ENCODE peak calls at places on chromosomes 2 and 18, in seven cellular contexts. G, B, W, K, V, Y and X are unnamed samples. For H3K4me1 and H3K36me3, the result is how much of the 10 kb centered on the place peaks cover.

GRCh38 chr2:136310005-136310495 is 192.1 kb upstream of the CXCR4 start:
- DNase-seq in V (no peak), Y (no peak), G (no peak), B (no peak), W (no peak), K (no peak), X (no peak)

GRCh38 chr2:68695971-68696370 is 38.6 kb upstream of the ARHGAP25 start:
- DNase-seq in B (no peak), K (no peak), W (no peak), G (no peak), V (no peak), Y (no peak), X (no peak)

GRCh38 chr2:197377670-197378069 is 57.2 kb downstream of the SF3B1 start:
- DNase-seq in V (no peak), W (no peak), B (no peak), G (no peak), Y (no peak), K (no peak), X (no peak)

GRCh38 chr2:170766693-170767092 is 3.5 kb upstream of the ERICH2 start:
- DNase-seq in K (no peak), W (no peak), G (no peak), V (no peak), Y (no peak), B (no peak), X (peak)

GRCh38 chr2:61356958-61357350 is 113.9 kb downstream of the USP34 start:
- DNase-seq in Y (no peak), K (no peak), B (peak), V (no peak), W (no peak), G (no peak), X (no peak)

GRCh38 chr2:79585701-79586428 is 73.0 kb downstream of the CTNNA2 start:
- DNase-seq in G (no peak), K (no peak), B (peak), Y (peak), V (no peak), W (no peak), X (no peak)

GRCh38 chr2:119112770-119113488 is 45.6 kb downstream of the C1QL2 start:
- DNase-seq in Y (no peak), K (no peak), W (no peak), G (no peak), V (no peak), B (no peak), X (no peak)

GRCh38 chr2:110993557-110994231 is 127.0 kb upstream of the BCL2L11 start:
- DNase-seq in K (no peak), W (no peak), G (peak), V (no peak), Y (no peak), B (no peak), X (no peak)

GRCh38 chr2:1744446-1745170 is at the start of gene PXDN:
- DNase-seq in Y (peak), V (no peak), K (peak), B (peak), G (peak), W (peak), X (peak)

GRCh38 chr2:117786520-117786919 is 28.0 kb upstream of the DDX18 start:
- DNase-seq in V (no peak), G (no peak), W (no peak), Y (no peak), K (no peak), B (no peak), X (no peak)

GRCh38 chr2:134315471-134315870 is 61.6 kb downstream of the MGAT5 start:
- DNase-seq in B (no peak), V (no peak), Y (no peak), G (no peak), W (no peak), K (no peak), X (no peak)

GRCh38 chr2:198322275-198322674 is 517.9 kb downstream of the PLCL1 start:
- DNase-seq in W (no peak), V (no peak), K (no peak), B (no peak), Y (no peak), G (peak), X (peak)

GRCh38 chr18:46414863-46415262 is 242.2 kb downstream of the LOXHD1 start:
- DNase-seq in W (no peak), Y (no peak), V (no peak), K (no peak), G (no peak), B (no peak), X (no peak)

GRCh38 chr2:230054079-230054478 is 14.6 kb downstream of the SLC16A14 start:
- DNase-seq in G (no peak), K (no peak), W (no peak), Y (peak), V (no peak), B (peak), X (no peak)

GRCh38 chr2:70099270-70099669 is 12.0 kb downstream of the PCBP1 start:
- DNase-seq in V (no peak), Y (no peak), G (no peak), B (no peak), K (no peak), W (peak), X (no peak)

GRCh38 chr2:136920652-136921333 is 155.4 kb downstream of the THSD7B start:
- DNase-seq in W (no peak), Y (no peak), G (no peak), K (no peak), B (no peak), V (no peak), X (no peak)

GRCh38 chr2:122500316-122501105 is 745.1 kb downstream of the TSN start:
- DNase-seq in W (no peak), G (peak), B (no peak), K (no peak), Y (no peak), V (no peak), X (no peak)

GRCh38 chr2:66443183-66443976 is 8.5 kb downstream of the MEIS1 start:
- DNase-seq in B (no peak), Y (no peak), V (no peak), K (no peak), W (no peak), G (no peak), X (no peak)
- H3K27ac ChIP-seq in B (peak), Y (no peak), V (no peak), K (peak), W (peak), G (peak), X (no peak)

DNA sequence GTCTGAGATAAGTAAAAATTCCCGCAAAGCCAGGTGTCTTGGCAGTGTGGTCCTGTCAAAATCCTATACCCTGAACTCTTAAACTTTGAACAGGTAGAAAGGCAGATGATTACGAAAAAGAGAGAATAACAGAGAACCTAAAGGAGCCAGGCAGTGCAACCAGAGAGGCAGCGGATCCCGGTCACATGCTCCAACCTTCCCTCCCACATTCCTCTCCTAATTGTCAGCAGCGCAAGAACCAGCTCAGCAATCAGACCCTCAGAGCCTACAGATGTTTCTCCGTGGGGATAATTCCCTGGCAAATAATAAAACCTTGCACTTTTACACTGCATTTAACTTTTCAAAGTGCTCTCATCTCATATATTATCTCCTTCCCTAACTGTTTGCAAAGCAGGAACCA is 124.8 kb downstream of the EPHA4 start:
- DNase-seq in V (no peak), G (no peak), K (no peak), Y (no peak), W (no peak), B (peak), X (no peak)
- H3K4me1 ChIP-seq in V (under half), G (under half), K (under half), Y (under half), W (under half), B (under half), X (under half)

GRCh38 chr2:143158098-143158497 is 28.9 kb downstream of the ARHGAP15 start:
- DNase-seq in Y (no peak), W (no peak), K (no peak), G (no peak), B (no peak), V (no peak), X (no peak)
- H3K36me3 ChIP-seq in Y (under half), W (under half), K (under half), G (under half), B (under half), V (under half), X (under half)

GRCh38 chr2:64861338-64862000 is 127.7 kb upstream of the SLC1A4 start:
- DNase-seq in Y (peak), V (no peak), K (no peak), B (no peak), W (no peak), G (no peak), X (no peak)

GRCh38 chr2:64862623-64863022 is 126.6 kb upstream of the SLC1A4 start:
- DNase-seq in K (no peak), B (no peak), G (no peak), W (no peak), V (no peak), Y (no peak), X (no peak)

GRCh38 chr2:64865073-64865830 is 123.9 kb upstream of the SLC1A4 start:
- DNase-seq in B (peak), W (peak), G (peak), Y (peak), K (peak), V (peak), X (peak)

GRCh38 chr2:64862001-64862397 is 127.2 kb upstream of the SLC1A4 start:
- DNase-seq in W (no peak), G (no peak), B (no peak), Y (no peak), K (no peak), V (no peak), X (no peak)

DNA sequence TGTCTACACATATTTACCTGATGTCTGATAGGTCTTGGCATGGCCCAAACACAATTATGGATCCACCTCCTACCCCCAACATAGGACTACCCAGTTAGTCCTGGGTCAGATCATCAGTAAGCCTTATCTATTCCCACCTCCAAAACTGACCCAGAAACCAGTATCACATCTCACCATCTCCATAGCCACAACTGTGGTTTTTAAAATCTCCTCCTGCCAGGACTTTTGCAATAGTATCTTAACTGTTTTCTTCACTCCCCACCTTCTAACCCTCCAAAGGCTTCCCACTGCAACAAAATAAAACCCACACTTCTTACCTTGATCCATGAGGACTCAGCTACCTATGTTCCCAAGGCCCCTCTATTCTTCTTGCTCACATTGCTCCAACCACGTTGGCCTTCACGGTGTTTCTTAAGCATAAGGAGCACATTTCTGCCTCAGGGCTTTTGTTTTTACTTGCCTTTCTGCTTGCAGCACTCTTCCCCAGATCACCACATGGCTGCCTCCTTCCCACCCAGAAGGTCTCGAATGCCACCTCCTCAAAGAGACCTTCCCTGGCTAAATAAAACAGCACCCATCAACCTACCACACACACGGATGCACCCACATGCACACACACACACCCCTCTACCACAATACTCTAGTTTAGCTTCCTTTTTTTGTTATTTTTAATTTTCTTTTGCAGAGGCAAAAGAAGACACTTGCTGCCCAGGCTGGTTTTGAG is 125.9 kb upstream of the SLC1A4 start:
- DNase-seq in K (no peak), Y (no peak), B (no peak), V (no peak), W (no peak), G (no peak), X (no peak)
- H3K27ac ChIP-seq in K (no peak), Y (peak), B (no peak), V (no peak), W (no peak), G (no peak), X (no peak)

GRCh38 chr2:128369626-128370467 is 51.2 kb upstream of the HS6ST1 start:
- DNase-seq in V (peak), G (no peak), W (peak), B (no peak), K (no peak), Y (peak), X (peak)

GRCh38 chr2:128369126-128369555 is 50.5 kb upstream of the HS6ST1 start:
- DNase-seq in G (no peak), K (no peak), W (peak), Y (peak), B (peak), V (peak), X (peak)

GRCh38 chr2:128366746-128367511 is 48.3 kb upstream of the HS6ST1 start:
- DNase-seq in Y (peak), K (no peak), W (peak), V (peak), G (no peak), B (no peak), X (peak)

GRCh38 chr2:128367601-128368359 is 49.1 kb upstream of the HS6ST1 start:
- DNase-seq in V (peak), G (no peak), K (no peak), W (peak), B (no peak), Y (peak), X (peak)

GRCh38 chr2:128368437-128369125 is 49.9 kb upstream of the HS6ST1 start:
- DNase-seq in W (peak), V (peak), K (no peak), G (no peak), Y (peak), B (no peak), X (no peak)
- H3K4me1 ChIP-seq in W (under half), V (under half), K (under half), G (under half), Y (under half), B (under half), X (under half)

DNA sequence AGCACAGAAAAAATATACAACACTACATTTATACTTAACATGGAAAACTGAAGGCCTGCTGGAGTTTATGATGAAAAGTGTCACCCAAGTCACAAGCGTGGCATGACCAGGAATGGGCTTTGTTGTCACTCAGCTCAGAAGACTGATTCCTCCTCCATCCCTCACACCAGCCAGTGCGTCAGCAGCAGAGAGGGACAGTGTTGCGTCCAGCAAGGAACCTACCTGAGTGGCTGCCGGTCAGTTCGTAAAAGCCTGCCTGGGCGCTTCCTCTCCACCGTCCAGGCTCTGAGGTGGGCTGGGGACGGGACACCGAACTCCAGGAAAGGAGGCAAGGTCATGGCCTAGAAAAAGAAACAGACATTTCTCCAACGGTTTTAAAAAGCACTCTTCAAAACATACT is 77.4 kb downstream of the USP40 start:
- DNase-seq in V (no peak), Y (no peak), G (no peak), W (no peak), B (no peak), K (no peak), X (no peak)
- H3K36me3 ChIP-seq in V (under half), Y (under half), G (under half), W (under half), B (under half), K (half or more), X (under half)